ENCODE peak calls at places on chromosomes 3 and 15, in seven cellular contexts. E, D, U, K, Q, G and B are unnamed samples.

GRCh38 chr3:55282994-55283393 is 204.1 kb downstream of the WNT5A start:
- DNase-seq in E (no peak), D (no peak), U (no peak), K (peak), Q (no peak), G (no peak), B (no peak)

GRCh38 chr3:159764211-159765024 is 224.2 kb upstream of the IL12A start:
- DNase-seq in E (peak), D (peak), U (no peak), K (no peak), Q (no peak), G (peak), B (no peak)

GRCh38 chr3:178084938-178085816 is 451.1 kb upstream of the KCNMB2 start:
- DNase-seq in E (peak), D (peak), U (no peak), K (peak), Q (no peak), G (peak), B (peak)

GRCh38 chr15:26065723-26066122 is 202.6 kb upstream of the ATP10A start:
- DNase-seq in E (no peak), D (no peak), U (no peak), K (peak), Q (no peak), G (no peak), B (no peak)

GRCh38 chr15:77420610-77421369 is at the start of gene HMG20A:
- DNase-seq in E (peak), D (peak), U (peak), K (peak), Q (peak), G (peak), B (peak)

GRCh38 chr3:112000971-112001370 is 2.2 kb downstream of the TAGLN3 start:
- DNase-seq in E (no peak), D (no peak), U (no peak), K (no peak), Q (no peak), G (no peak), B (no peak)

GRCh38 chr15:85470549-85471271 is 90.3 kb downstream of the AKAP13 start:
- DNase-seq in E (no peak), D (no peak), U (no peak), K (no peak), Q (no peak), G (no peak), B (no peak)

GRCh38 chr3:37349640-37350039 is 175.3 kb upstream of the LRRFIP2 start:
- DNase-seq in E (no peak), D (no peak), U (no peak), K (no peak), Q (no peak), G (no peak), B (no peak)

GRCh38 chr3:114606336-114606735 is 312.5 kb downstream of the TIGIT start:
- DNase-seq in E (peak), D (no peak), U (no peak), K (no peak), Q (no peak), G (no peak), B (no peak)

GRCh38 chr3:50267280-50267913 is 1.6 kb upstream of the SEMA3B start:
- DNase-seq in E (no peak), D (peak), U (no peak), K (peak), Q (no peak), G (peak), B (no peak)

GRCh38 chr3:50269460-50269859 is 513 bp downstream of the SEMA3B start:
- DNase-seq in E (no peak), D (no peak), U (no peak), K (no peak), Q (no peak), G (no peak), B (no peak)

GRCh38 chr3:50268703-50269451 is at the start of gene SEMA3B:
- DNase-seq in E (no peak), D (peak), U (no peak), K (no peak), Q (no peak), G (peak), B (no peak)

GRCh38 chr3:50266808-50267207 is 2.1 kb upstream of the SEMA3B start:
- DNase-seq in E (no peak), D (no peak), U (no peak), K (no peak), Q (no peak), G (no peak), B (no peak)

DNA sequence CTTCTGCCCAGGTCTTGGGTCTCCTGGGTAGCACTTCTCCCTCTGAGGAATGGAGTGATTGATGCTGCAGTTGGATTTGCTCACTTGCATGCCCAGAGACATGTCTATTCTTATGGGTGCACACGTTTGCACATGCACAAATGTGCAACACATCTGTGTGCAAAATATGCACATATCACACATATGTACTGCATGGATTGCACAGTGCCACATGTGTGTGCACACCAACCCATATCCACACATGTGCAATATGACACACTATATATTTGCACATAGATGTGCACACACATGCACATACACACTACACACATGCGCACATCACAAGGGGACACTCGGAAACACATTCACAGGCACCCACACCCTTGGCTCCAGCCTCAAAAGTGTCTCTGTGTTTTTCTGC is 671 bp upstream of the SEMA3B start:
- DNase-seq in E (no peak), D (no peak), U (no peak), K (no peak), Q (no peak), G (no peak), B (no peak)
- H3K4me3 ChIP-seq in E (peak), D (no peak), U (peak), K (no peak), Q (no peak), G (peak), B (no peak)

GRCh38 chr3:12995389-12996180 is 77.6 kb downstream of the IQSEC1 start:
- DNase-seq in E (no peak), D (no peak), U (no peak), K (no peak), Q (no peak), G (no peak), B (no peak)
- H3K4me3 ChIP-seq in E (no peak), D (no peak), U (no peak), K (peak), Q (peak), G (peak), B (no peak)

GRCh38 chr3:192410684-192410960 is 316.7 kb downstream of the FGF12 start:
- DNase-seq in E (no peak), D (no peak), U (no peak), K (peak), Q (no peak), G (no peak), B (no peak)

GRCh38 chr3:192408721-192409151 is 318.6 kb downstream of the FGF12 start:
- DNase-seq in E (peak), D (no peak), U (no peak), K (peak), Q (no peak), G (no peak), B (no peak)

GRCh38 chr3:192408007-192408655 is 319.2 kb downstream of the FGF12 start:
- DNase-seq in E (peak), D (no peak), U (no peak), K (peak), Q (no peak), G (peak), B (no peak)

GRCh38 chr3:192409838-192410683 is 317.3 kb downstream of the FGF12 start:
- DNase-seq in E (peak), D (no peak), U (no peak), K (peak), Q (no peak), G (no peak), B (no peak)

GRCh38 chr3:192409203-192409837 is 318.0 kb downstream of the FGF12 start:
- DNase-seq in E (peak), D (no peak), U (no peak), K (peak), Q (no peak), G (peak), B (no peak)
- H3K4me3 ChIP-seq in E (peak), D (peak), U (peak), K (peak), Q (no peak), G (peak), B (peak)

DNA sequence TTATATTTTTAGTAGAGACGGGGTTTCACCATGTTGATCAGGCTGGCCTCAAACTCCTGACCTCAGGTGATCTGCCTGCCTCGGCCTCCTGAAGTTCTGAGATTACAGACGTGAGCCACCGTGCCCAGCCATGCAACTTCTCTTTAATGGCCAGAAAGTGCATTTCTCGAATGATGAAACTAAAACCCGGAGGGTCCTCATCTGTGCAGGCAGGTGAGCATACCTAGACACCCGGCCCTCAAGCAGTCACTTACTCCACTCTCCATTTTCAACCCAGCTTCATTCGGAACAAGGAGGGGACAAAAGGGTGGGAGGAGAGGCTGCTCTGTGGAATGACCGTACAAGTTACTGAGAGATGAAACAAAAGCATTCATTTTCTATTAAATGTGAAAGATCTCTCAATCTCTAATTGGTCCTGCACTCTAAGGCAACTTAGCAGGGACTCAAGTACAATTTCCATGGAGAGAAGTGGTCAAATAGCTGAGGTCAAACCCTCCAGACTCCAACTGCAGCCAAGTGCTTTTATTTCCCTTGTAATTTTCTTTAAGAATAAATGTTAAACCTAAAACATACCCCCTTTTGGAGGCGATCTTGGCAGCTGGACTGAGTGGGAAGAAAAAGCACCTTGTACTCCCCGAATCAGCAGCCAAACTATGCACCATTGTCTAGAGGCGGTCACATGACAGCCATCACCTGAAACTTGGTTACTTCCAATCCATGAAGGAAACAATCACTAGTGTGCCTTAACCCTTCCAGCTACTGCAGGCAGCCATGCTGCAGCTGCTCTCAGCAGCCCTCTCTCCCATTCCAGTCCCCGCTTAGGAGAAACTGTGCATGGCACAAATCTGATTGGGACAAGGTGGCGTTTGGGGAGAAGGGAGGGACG is 62.2 kb downstream of the VGLL4 start:
- DNase-seq in E (no peak), D (no peak), U (no peak), K (no peak), Q (no peak), G (peak), B (no peak)
- H3K4me3 ChIP-seq in E (peak), D (peak), U (peak), K (peak), Q (peak), G (peak), B (peak)

GRCh38 chr15:69658401-69658945 is 205.9 kb downstream of the RPLP1 start:
- DNase-seq in E (no peak), D (no peak), U (no peak), K (no peak), Q (no peak), G (no peak), B (no peak)
- H3K4me3 ChIP-seq in E (no peak), D (no peak), U (no peak), K (no peak), Q (no peak), G (no peak), B (no peak)